ENCODE peak calls at places on chromosomes 2 and 18, in seven cellular contexts. K, W, O, D, L, A and E are unnamed samples.

GRCh38 chr2:11534746-11535484 is 1.1 kb downstream of the GREB1 start:
- DNase-seq in K (peak), W (no peak), O (no peak), D (no peak), L (no peak), A (peak), E (no peak)

GRCh38 chr18:50751490-50751889 is 68.3 kb downstream of the MRO start:
- DNase-seq in K (no peak), W (no peak), O (no peak), D (no peak), L (peak), A (no peak), E (no peak)

GRCh38 chr2:109162999-109163398 is 34.0 kb downstream of the SH3RF3 start:
- DNase-seq in K (no peak), W (no peak), O (no peak), D (no peak), L (no peak), A (no peak), E (no peak)

GRCh38 chr18:76736309-76736708 is 86.0 kb upstream of the ZNF236 start:
- DNase-seq in K (no peak), W (no peak), O (no peak), D (no peak), L (no peak), A (no peak), E (no peak)

GRCh38 chr2:187500585-187501359 is 52.7 kb upstream of the CALCRL start:
- DNase-seq in K (peak), W (no peak), O (peak), D (peak), L (no peak), A (no peak), E (peak)

GRCh38 chr2:4992226-4992625 is 700.0 kb upstream of the SOX11 start:
- DNase-seq in K (no peak), W (no peak), O (no peak), D (no peak), L (peak), A (no peak), E (no peak)

GRCh38 chr2:95179451-95179850 is 13.8 kb downstream of the ZNF2 start:
- DNase-seq in K (no peak), W (no peak), O (no peak), D (no peak), L (no peak), A (no peak), E (no peak)

GRCh38 chr2:120745420-120746178 is 9.9 kb downstream of the GLI2 start:
- DNase-seq in K (no peak), W (no peak), O (no peak), D (no peak), L (no peak), A (peak), E (no peak)

GRCh38 chr2:38658613-38659012 is 7.3 kb upstream of the GALM start:
- DNase-seq in K (no peak), W (no peak), O (no peak), D (no peak), L (no peak), A (no peak), E (no peak)

GRCh38 chr2:235957231-235957630 is 211.0 kb downstream of the GBX2 start:
- DNase-seq in K (no peak), W (no peak), O (no peak), D (no peak), L (no peak), A (no peak), E (no peak)

GRCh38 chr2:120471166-120471565 is 125.2 kb downstream of the INHBB start:
- DNase-seq in K (no peak), W (no peak), O (no peak), D (no peak), L (no peak), A (no peak), E (no peak)

GRCh38 chr2:170747921-170748320 is 22.3 kb upstream of the ERICH2 start:
- DNase-seq in K (peak), W (no peak), O (no peak), D (no peak), L (no peak), A (no peak), E (no peak)

GRCh38 chr2:173678186-173678585 is 287.0 kb downstream of the SP3 start:
- DNase-seq in K (no peak), W (no peak), O (no peak), D (no peak), L (no peak), A (no peak), E (no peak)

GRCh38 chr2:110101911-110102774 is 13.5 kb downstream of the MALL start:
- DNase-seq in K (no peak), W (no peak), O (no peak), D (no peak), L (peak), A (peak), E (no peak)

GRCh38 chr2:30041884-30042283 is 104.9 kb upstream of the YPEL5 start:
- DNase-seq in K (no peak), W (no peak), O (no peak), D (no peak), L (no peak), A (no peak), E (no peak)

GRCh38 chr2:121099329-121100318 is 185.4 kb downstream of the TFCP2L1 start:
- DNase-seq in K (no peak), W (no peak), O (peak), D (no peak), L (peak), A (peak), E (peak)

GRCh38 chr2:24438106-24438505 is 52.9 kb upstream of the NCOA1 start:
- DNase-seq in K (no peak), W (no peak), O (no peak), D (no peak), L (no peak), A (no peak), E (no peak)

GRCh38 chr2:167177196-167177595 is 288.9 kb downstream of the XIRP2 start:
- DNase-seq in K (no peak), W (no peak), O (no peak), D (no peak), L (no peak), A (no peak), E (no peak)

GRCh38 chr18:71797554-71797953 is 746.6 kb downstream of the CBLN2 start:
- DNase-seq in K (no peak), W (no peak), O (no peak), D (no peak), L (no peak), A (no peak), E (no peak)

GRCh38 chr2:240401308-240401707 is 34.2 kb upstream of the GPC1 start:
- DNase-seq in K (no peak), W (no peak), O (no peak), D (no peak), L (no peak), A (no peak), E (no peak)

GRCh38 chr2:200408428-200409311 is 101.2 kb downstream of the KCTD18 start:
- DNase-seq in K (peak), W (no peak), O (peak), D (peak), L (no peak), A (no peak), E (no peak)

GRCh38 chr2:132588576-132588975 is 81.4 kb downstream of the LYPD1 start:
- DNase-seq in K (no peak), W (no peak), O (no peak), D (no peak), L (no peak), A (peak), E (no peak)

GRCh38 chr2:113079123-113079522 is 11.4 kb downstream of the IL1F10 start:
- DNase-seq in K (no peak), W (no peak), O (no peak), D (no peak), L (no peak), A (no peak), E (peak)

GRCh38 chr18:46721331-46721730 is 35.5 kb downstream of the ST8SIA5 start:
- DNase-seq in K (no peak), W (no peak), O (no peak), D (no peak), L (no peak), A (no peak), E (no peak)

GRCh38 chr2:96832751-96833507 is 10.9 kb downstream of the ANKRD23 start:
- DNase-seq in K (no peak), W (no peak), O (no peak), D (no peak), L (no peak), A (peak), E (peak)

GRCh38 chr2:7900593-7900992 is 781.3 kb upstream of the ID2 start:
- DNase-seq in K (no peak), W (no peak), O (no peak), D (no peak), L (no peak), A (no peak), E (no peak)

GRCh38 chr2:194445226-194445625 is 1211.8 kb upstream of the SLC39A10 start:
- DNase-seq in K (no peak), W (no peak), O (no peak), D (no peak), L (no peak), A (no peak), E (no peak)

GRCh38 chr2:218367415-218368149 is 10.9 kb downstream of the CATIP start:
- DNase-seq in K (peak), W (peak), O (peak), D (no peak), L (peak), A (peak), E (peak)

GRCh38 chr2:223297788-223298187 is 245.8 kb downstream of the KCNE4 start:
- DNase-seq in K (no peak), W (no peak), O (no peak), D (no peak), L (peak), A (no peak), E (no peak)

GRCh38 chr2:120658285-120659158 is 77.1 kb upstream of the GLI2 start:
- DNase-seq in K (no peak), W (no peak), O (no peak), D (no peak), L (no peak), A (no peak), E (no peak)

GRCh38 chr2:239548491-239548890 is 147.7 kb upstream of the HDAC4 start:
- DNase-seq in K (no peak), W (no peak), O (no peak), D (no peak), L (no peak), A (no peak), E (no peak)

GRCh38 chr18:42067527-42067926 is 112.5 kb downstream of the PIK3C3 start:
- DNase-seq in K (no peak), W (no peak), O (no peak), D (no peak), L (no peak), A (no peak), E (no peak)

GRCh38 chr18:48570313-48570712 is 31.5 kb downstream of the CTIF start:
- DNase-seq in K (no peak), W (no peak), O (no peak), D (no peak), L (no peak), A (no peak), E (no peak)

GRCh38 chr18:70523035-70523797 is 234.4 kb downstream of the SOCS6 start:
- DNase-seq in K (no peak), W (no peak), O (no peak), D (no peak), L (no peak), A (no peak), E (no peak)

GRCh38 chr2:236786786-236787185 is 217.2 kb downstream of the ACKR3 start:
- DNase-seq in K (no peak), W (no peak), O (no peak), D (no peak), L (no peak), A (no peak), E (no peak)

GRCh38 chr2:27636766-27637165 is 7.9 kb downstream of the GPN1 start:
- DNase-seq in K (no peak), W (no peak), O (no peak), D (no peak), L (no peak), A (no peak), E (no peak)

GRCh38 chr2:169799555-169799954 is 884 bp downstream of the SSB start:
- DNase-seq in K (peak), W (no peak), O (no peak), D (peak), L (peak), A (no peak), E (no peak)

GRCh38 chr2:126642031-126642430 is 13.9 kb upstream of the GYPC start:
- DNase-seq in K (no peak), W (no peak), O (no peak), D (no peak), L (no peak), A (peak), E (no peak)

GRCh38 chr18:58303363-58303762 is 259.3 kb downstream of the NEDD4L start:
- DNase-seq in K (no peak), W (no peak), O (no peak), D (no peak), L (no peak), A (no peak), E (no peak)

GRCh38 chr2:180012523-180012922 is 5.4 kb upstream of the CWC22 start:
- DNase-seq in K (no peak), W (no peak), O (no peak), D (peak), L (no peak), A (no peak), E (no peak)
- TF ChIP-seq JUND in K (no peak), W (no peak), O (no peak), D (no peak), L (peak), A (no peak), E (no peak)

DNA sequence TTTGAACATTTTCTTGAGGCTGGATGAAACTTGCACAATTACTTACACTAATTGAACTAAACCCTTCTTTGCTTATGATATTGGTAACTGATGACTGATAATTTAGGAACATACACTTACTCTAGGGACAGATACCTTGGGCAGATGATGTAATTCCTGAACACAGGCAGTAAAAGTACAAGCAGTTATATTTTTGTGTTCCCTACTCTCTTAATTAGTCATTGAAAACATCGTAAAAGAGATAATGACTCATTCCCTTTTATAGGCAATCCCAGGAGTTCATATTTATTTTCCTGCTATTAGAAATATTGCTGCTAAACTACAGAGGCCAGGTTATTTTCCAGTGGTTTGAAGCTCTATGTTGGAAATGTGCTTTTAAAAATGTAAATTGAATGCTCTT is 46.4 kb downstream of the CCDC85A start:
- DNase-seq in K (no peak), W (no peak), O (peak), D (no peak), L (no peak), A (no peak), E (no peak)
- TF ChIP-seq JUND in K (no peak), W (no peak), O (peak), D (no peak), L (peak), A (no peak), E (no peak)

GRCh38 chr2:231634412-231634811 is 41.7 kb downstream of the TEX44 start:
- DNase-seq in K (no peak), W (no peak), O (no peak), D (no peak), L (no peak), A (no peak), E (no peak)

GRCh38 chr2:231627384-231628156 is 34.9 kb downstream of the TEX44 start:
- DNase-seq in K (no peak), W (no peak), O (no peak), D (no peak), L (no peak), A (no peak), E (no peak)

GRCh38 chr2:231633259-231633976 is 40.8 kb downstream of the TEX44 start:
- DNase-seq in K (no peak), W (no peak), O (no peak), D (no peak), L (no peak), A (no peak), E (no peak)

GRCh38 chr2:231632559-231633142 is 40.0 kb downstream of the TEX44 start:
- DNase-seq in K (no peak), W (no peak), O (no peak), D (no peak), L (no peak), A (no peak), E (no peak)
- TF ChIP-seq JUND in K (no peak), W (no peak), O (no peak), D (no peak), L (no peak), A (no peak), E (no peak)

DNA sequence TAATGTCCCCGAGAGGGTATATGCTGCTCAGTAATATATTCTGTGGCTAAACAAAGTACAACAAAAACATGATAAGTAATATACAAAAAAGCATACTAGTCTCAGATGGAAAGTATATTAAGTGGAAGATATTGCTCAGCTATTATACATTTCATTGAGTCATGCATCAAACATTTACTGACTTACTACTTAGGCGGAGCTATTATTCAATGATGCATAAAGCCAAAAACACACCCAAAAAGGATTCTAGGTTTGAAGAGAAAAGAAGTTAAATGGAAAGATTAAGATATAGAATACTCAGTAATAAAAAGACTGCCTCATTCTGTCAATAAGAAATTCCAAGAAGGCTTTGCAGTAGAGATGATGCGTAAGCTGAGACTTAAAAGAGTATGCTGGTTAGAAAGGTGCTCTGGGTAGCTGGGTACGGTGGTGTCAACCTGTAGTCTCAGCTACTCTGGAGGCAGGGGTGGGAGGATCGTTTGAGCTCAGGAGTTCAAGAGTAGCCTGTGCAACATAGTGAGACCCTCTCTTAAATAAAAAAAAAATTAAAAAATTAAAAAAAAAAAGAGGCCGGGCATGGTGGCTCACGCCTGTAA is 27.6 kb downstream of the STK17B start:
- DNase-seq in K (no peak), W (no peak), O (no peak), D (no peak), L (no peak), A (no peak), E (no peak)
- TF ChIP-seq JUND in K (no peak), W (no peak), O (no peak), D (no peak), L (no peak), A (no peak), E (no peak)

GRCh38 chr2:202016579-202017227 is 17.0 kb upstream of the FZD7 start:
- DNase-seq in K (no peak), W (no peak), O (no peak), D (no peak), L (no peak), A (no peak), E (no peak)
- TF ChIP-seq JUND in K (no peak), W (no peak), O (no peak), D (no peak), L (no peak), A (no peak), E (no peak)

GRCh38 chr2:148586528-148587128 is 57.9 kb upstream of the EPC2 start:
- DNase-seq in K (no peak), W (no peak), O (no peak), D (no peak), L (no peak), A (no peak), E (no peak)

GRCh38 chr2:148578493-148578884 is 66.1 kb upstream of the EPC2 start:
- DNase-seq in K (no peak), W (no peak), O (no peak), D (no peak), L (no peak), A (no peak), E (no peak)

GRCh38 chr2:148577845-148578492 is 66.6 kb upstream of the EPC2 start:
- DNase-seq in K (no peak), W (no peak), O (no peak), D (no peak), L (no peak), A (peak), E (no peak)

GRCh38 chr2:148582679-148583511 is 61.7 kb upstream of the EPC2 start:
- DNase-seq in K (no peak), W (no peak), O (no peak), D (no peak), L (no peak), A (no peak), E (no peak)
- TF ChIP-seq JUND in K (no peak), W (no peak), O (no peak), D (no peak), L (no peak), A (no peak), E (no peak)

GRCh38 chr2:168431301-168432024 is 24.6 kb upstream of the CERS6 start:
- DNase-seq in K (no peak), W (no peak), O (no peak), D (no peak), L (no peak), A (no peak), E (peak)

GRCh38 chr2:168432100-168432499 is 24.0 kb upstream of the CERS6 start:
- DNase-seq in K (no peak), W (no peak), O (no peak), D (no peak), L (no peak), A (no peak), E (no peak)

GRCh38 chr2:168432565-168433186 is 23.4 kb upstream of the CERS6 start:
- DNase-seq in K (no peak), W (peak), O (no peak), D (no peak), L (no peak), A (no peak), E (no peak)

GRCh38 chr2:168436840-168437239 is 19.2 kb upstream of the CERS6 start:
- DNase-seq in K (no peak), W (no peak), O (no peak), D (no peak), L (no peak), A (no peak), E (no peak)

DNA sequence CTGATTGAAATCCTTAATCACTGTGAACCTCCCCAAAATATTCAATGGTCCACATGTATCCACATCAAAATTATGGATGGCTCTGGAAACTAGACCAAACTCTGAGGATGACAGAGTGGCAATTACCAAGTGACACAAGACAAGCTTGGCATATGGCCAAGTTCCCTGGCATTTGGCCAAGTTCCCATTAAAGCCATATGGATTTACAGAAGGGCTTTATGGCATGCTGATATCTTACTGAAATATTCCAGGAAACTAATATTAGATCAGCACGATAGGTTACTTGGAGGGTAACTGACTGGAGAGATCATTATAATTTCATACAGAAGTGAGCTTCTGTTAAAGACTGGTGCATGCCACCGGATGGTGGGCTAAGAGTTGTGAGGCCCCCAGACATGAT is 21.9 kb upstream of the CERS6 start:
- DNase-seq in K (no peak), W (no peak), O (no peak), D (no peak), L (peak), A (no peak), E (no peak)
- TF ChIP-seq JUND in K (no peak), W (no peak), O (no peak), D (no peak), L (peak), A (no peak), E (no peak)